ENCODE peak calls at places on chromosomes 12 and 14, in five cellular contexts. Q, I, U, A and C are unnamed samples.

GRCh38 chr14:38357557-38357956 is 101.7 kb upstream of the CLEC14A start:
- DNase-seq in I (peak), U (peak), A (no peak), Q (no peak), C (no peak)

GRCh38 chr12:75289678-75290200 is 40.4 kb downstream of the CAPS2 start:
- DNase-seq in U (no peak), Q (no peak), I (no peak), A (no peak), C (peak)

GRCh38 chr12:121420109-121420508 is 20.2 kb downstream of the RNF34 start:
- DNase-seq in U (no peak), Q (no peak), A (no peak), I (no peak), C (no peak)

GRCh38 chr14:54688229-54688628 is 121.3 kb downstream of the SAMD4A start:
- DNase-seq in A (no peak), U (no peak), Q (no peak), I (no peak), C (no peak)

GRCh38 chr14:51554339-51554920 is 97.3 kb upstream of the FRMD6 start:
- DNase-seq in U (no peak), A (no peak), I (peak), Q (no peak), C (no peak)

GRCh38 chr14:24066490-24067132 is 4.8 kb upstream of the CPNE6 start:
- DNase-seq in Q (no peak), U (no peak), I (no peak), A (no peak), C (no peak)

GRCh38 chr12:51395283-51396230 is 4.4 kb upstream of the GALNT6 start:
- DNase-seq in A (peak), I (no peak), Q (no peak), U (no peak), C (no peak)

GRCh38 chr12:102950107-102950949 is 7.1 kb upstream of the ASCL1 start:
- DNase-seq in A (no peak), U (no peak), I (no peak), Q (peak), C (no peak)

GRCh38 chr14:42779024-42779423 is 1172.3 kb downstream of the LRFN5 start:
- DNase-seq in Q (no peak), U (no peak), A (no peak), I (peak), C (peak)

GRCh38 chr14:55245657-55246268 is 25.5 kb upstream of the FBXO34 start:
- DNase-seq in I (no peak), Q (no peak), U (no peak), A (no peak), C (peak)

GRCh38 chr14:81529391-81529790 is 4.3 kb downstream of the SEL1L start:
- DNase-seq in Q (no peak), U (no peak), I (peak), A (no peak), C (peak)

GRCh38 chr14:89425931-89426330 is 8.9 kb upstream of the FOXN3 start:
- DNase-seq in U (no peak), Q (no peak), A (no peak), I (peak), C (peak)

GRCh38 chr12:107309020-107309419 is 215.7 kb upstream of the CRY1 start:
- DNase-seq in Q (no peak), I (no peak), U (no peak), A (no peak), C (no peak)

GRCh38 chr12:113422030-113422900 is at the start of gene SDSL:
- DNase-seq in Q (peak), I (peak), U (peak), A (peak), C (peak)

GRCh38 chr14:67857778-67858350 is 38.3 kb downstream of the RAD51B start:
- DNase-seq in Q (no peak), I (no peak), A (no peak), U (no peak), C (no peak)

GRCh38 chr14:75430526-75430925 is 2.7 kb downstream of the JDP2 start:
- DNase-seq in A (no peak), I (no peak), Q (peak), U (peak), C (no peak)

GRCh38 chr14:98189077-98189476 is 1082.9 kb downstream of the BCL11B start:
- DNase-seq in I (no peak), U (no peak), A (no peak), Q (no peak), C (no peak)

GRCh38 chr12:85076688-85077430 is 40.7 kb downstream of the LRRIQ1 start:
- DNase-seq in I (peak), Q (no peak), U (no peak), A (no peak), C (peak)

GRCh38 chr14:31829256-31829923 is 247.7 kb upstream of the ARHGAP5 start:
- DNase-seq in U (no peak), Q (no peak), I (peak), A (no peak), C (peak)

GRCh38 chr12:10365716-10366433 is 24.0 kb downstream of the KLRK1 start:
- DNase-seq in U (no peak), I (no peak), A (no peak), Q (no peak), C (peak)

GRCh38 chr12:53844989-53845836 is 93.4 kb upstream of the HOXC13 start:
- DNase-seq in U (no peak), A (no peak), I (no peak), Q (no peak), C (peak)

GRCh38 chr14:71266994-71267636 is 359.9 kb downstream of the PCNX1 start:
- DNase-seq in U (no peak), A (no peak), I (no peak), Q (no peak), C (peak)

GRCh38 chr14:56555921-56556570 is 23.6 kb upstream of the TMEM260 start:
- DNase-seq in U (no peak), A (no peak), I (no peak), Q (no peak), C (peak)

GRCh38 chr12:108237272-108237671 is 101.8 kb downstream of the CMKLR1 start:
- DNase-seq in I (no peak), Q (no peak), U (no peak), A (peak), C (no peak)

GRCh38 chr12:23628836-23629235 is 320.6 kb downstream of the SOX5 start:
- DNase-seq in Q (no peak), U (no peak), A (no peak), I (no peak), C (no peak)

GRCh38 chr12:18224745-18225144 is 36.6 kb upstream of the PIK3C2G start:
- DNase-seq in U (no peak), Q (no peak), A (no peak), I (no peak), C (peak)

GRCh38 chr12:93090768-93091172 is 161.7 kb upstream of the EEA1 start:
- DNase-seq in U (no peak), Q (no peak), A (no peak), I (no peak), C (peak)

GRCh38 chr14:54138354-54139038 is 181.9 kb upstream of the BMP4 start:
- DNase-seq in Q (no peak), I (no peak), U (no peak), A (no peak), C (no peak)

DNA sequence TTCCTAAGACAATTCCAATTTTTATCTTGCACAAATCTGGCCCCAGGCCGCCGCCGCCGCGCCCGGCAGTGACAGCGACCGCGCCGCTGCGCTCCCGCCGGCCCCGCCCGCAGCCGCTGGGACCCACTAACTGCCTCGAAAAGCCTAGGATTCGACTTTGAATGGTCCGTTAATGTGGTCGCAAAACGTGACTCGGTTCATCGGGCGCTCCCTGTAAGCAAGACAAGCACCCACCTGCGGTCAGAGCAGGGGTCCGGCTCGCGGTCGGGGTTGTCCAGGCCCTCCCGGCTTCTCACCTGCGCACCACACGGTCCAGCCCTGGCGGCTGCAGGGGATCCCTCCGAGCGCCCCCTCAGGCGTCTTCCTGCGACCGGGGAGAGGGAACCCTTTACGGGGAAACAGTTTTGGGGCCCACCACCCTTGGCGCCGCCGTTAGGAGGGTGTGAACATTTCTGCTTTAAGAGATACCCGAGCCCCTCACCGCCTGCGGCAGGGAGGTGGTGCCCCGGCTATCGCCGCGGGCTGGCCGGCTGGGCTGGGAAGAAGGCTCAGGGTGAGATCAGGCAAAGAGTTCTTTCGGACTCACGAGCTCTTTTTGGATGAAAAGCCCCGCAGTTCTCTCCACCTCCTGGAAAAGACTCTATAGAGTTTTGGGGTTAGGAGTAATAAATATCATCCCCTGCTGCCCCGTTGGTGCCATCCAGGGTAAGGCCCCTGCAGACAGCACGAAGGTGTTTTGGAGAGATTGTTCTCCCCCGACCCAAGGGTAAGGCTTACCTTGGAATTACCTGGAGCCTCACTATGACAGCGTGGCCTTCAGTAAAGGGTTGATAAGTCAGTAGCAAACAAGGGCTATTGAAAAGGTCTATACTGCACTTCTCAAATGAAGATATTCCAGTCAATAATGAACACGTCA is 13.6 kb upstream of the FOXJ2 start:
- DNase-seq in U (no peak), I (no peak), Q (no peak), A (no peak), C (no peak)
- H3K4me3 ChIP-seq in U (peak), I (peak), Q (peak), A (no peak), C (no peak)

DNA sequence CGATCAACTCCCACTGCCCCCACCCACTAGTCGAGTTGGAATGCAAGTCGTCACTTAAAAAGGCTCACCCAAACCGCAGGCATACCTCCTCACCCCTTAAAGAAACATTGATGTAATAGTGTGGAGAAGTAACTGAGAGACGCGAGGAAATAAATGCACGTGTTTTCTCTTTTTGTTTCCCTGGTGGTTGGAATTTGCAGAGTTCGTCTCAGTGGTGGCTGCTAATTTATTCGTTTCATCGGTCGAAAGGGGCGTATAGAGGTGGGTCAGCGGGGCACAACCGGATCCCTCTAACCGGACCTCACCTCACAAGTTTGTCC is 5.1 kb upstream of the NPAS3 start:
- DNase-seq in Q (no peak), U (no peak), A (no peak), I (no peak), C (no peak)
- TF ChIP-seq CTCF in Q (no peak), U (no peak), A (no peak), I (peak), C (no peak)

GRCh38 chr12:88638956-88639355 is 58.7 kb upstream of the KITLG start:
- DNase-seq in A (no peak), U (no peak), Q (no peak), I (no peak), C (no peak)
- H3K4me3 ChIP-seq in A (no peak), U (no peak), Q (no peak), I (peak), C (no peak)

GRCh38 chr12:751192-751827 is 1.1 kb upstream of the WNK1 start:
- DNase-seq in I (peak), Q (peak), U (peak), A (peak), C (peak)
- TF ChIP-seq CTCF in I (peak), Q (peak), U (peak), A (peak), C (peak)